ENCODE peak calls at places on chromosome 15, in six cellular contexts. A is astrocyte, B is neural progenitor cell, X is GM23248, Y is GM23338, C is DND-41. U is an unnamed sample.

GRCh38 chr15:63233667-63234419 is 43.6 kb upstream of the APH1B start:
- DNase-seq in A (peak; percentile 88), B (no peak), X (peak; percentile 85), Y (no peak), C (no peak), U (no peak)

GRCh38 chr15:63111481-63111880 is 10.2 kb upstream of the LACTB start:
- DNase-seq in A (no peak), B (no peak), X (no peak), Y (no peak), C (no peak), U (no peak)

GRCh38 chr15:31082771-31083393 is 18.6 kb downstream of the TRPM1 start:
- DNase-seq in A (no peak), B (no peak), X (no peak), Y (no peak), C (no peak), U (peak; percentile 73)

GRCh38 chr15:89129816-89130134 is 41.5 kb downstream of the ABHD2 start:
- DNase-seq in A (no peak), B (no peak), X (no peak), Y (no peak), C (no peak), U (no peak)

GRCh38 chr15:92109485-92109884 is 256.0 kb downstream of the SLCO3A1 start:
- DNase-seq in A (no peak), B (no peak), X (no peak), Y (no peak), C (peak; percentile 46), U (no peak)

GRCh38 chr15:87167055-87167454 is 1087.4 kb downstream of the AGBL1 start:
- DNase-seq in A (peak; percentile 61), B (no peak), X (no peak), Y (no peak), C (no peak), U (no peak)

GRCh38 chr15:38197553-38197952 is 55.1 kb upstream of the SPRED1 start:
- DNase-seq in A (no peak), B (no peak), X (no peak), Y (no peak), C (no peak), U (no peak)

GRCh38 chr15:63186065-63186464 is 3.3 kb upstream of the RAB8B start:
- DNase-seq in A (peak; percentile 45), B (no peak), X (peak; percentile 78), Y (no peak), C (no peak), U (no peak)

GRCh38 chr15:73386886-73387506 is 18.2 kb upstream of the HCN4 start:
- DNase-seq in A (no peak), B (no peak), X (no peak), Y (peak; percentile 55), C (no peak), U (no peak)

GRCh38 chr15:73631915-73632669 is 1.1 kb downstream of the NPTN start:
- DNase-seq in A (peak; percentile 71), B (peak; percentile 43), X (peak; percentile 69), Y (peak; percentile 52), C (peak; percentile 14), U (no peak)

GRCh38 chr15:86154705-86155104 is 75.0 kb downstream of the AGBL1 start:
- DNase-seq in A (no peak), B (no peak), X (no peak), Y (no peak), C (no peak), U (no peak)

GRCh38 chr15:80070840-80071239 is 11.4 kb downstream of the ZFAND6 start:
- DNase-seq in A (peak; percentile 19), B (no peak), X (peak; percentile 72), Y (no peak), C (no peak), U (no peak)

GRCh38 chr15:47811160-47811559 is 93.9 kb downstream of the SEMA6D start:
- DNase-seq in A (no peak), B (no peak), X (no peak), Y (no peak), C (no peak), U (no peak)

GRCh38 chr15:88586401-88587162 is 34.6 kb upstream of the AEN start:
- DNase-seq in A (peak; percentile 34), B (no peak), X (peak; percentile 25), Y (no peak), C (no peak), U (no peak)

GRCh38 chr15:75182187-75183131 is 19.2 kb upstream of the C15orf39 start:
- DNase-seq in A (peak; percentile 61), B (no peak), X (peak; percentile 44), Y (peak; percentile 54), C (no peak), U (no peak)

GRCh38 chr15:48962662-48963523 is 826 bp downstream of the SHC4 start:
- DNase-seq in A (no peak), B (peak; percentile 61), X (peak; percentile 83), Y (peak; percentile 67), C (no peak), U (no peak)

GRCh38 chr15:90829942-90830440 is 38.4 kb upstream of the FURIN start:
- DNase-seq in A (no peak), B (no peak), X (no peak), Y (no peak), C (no peak), U (no peak)

GRCh38 chr15:100253640-100254039 is 88.1 kb downstream of the ADAMTS17 start:
- DNase-seq in A (no peak), B (no peak), X (no peak), Y (no peak), C (no peak), U (no peak)

GRCh38 chr15:58568157-58568571 is 136.4 kb downstream of the LIPC start:
- DNase-seq in A (no peak), B (no peak), X (no peak), Y (no peak), C (no peak), U (peak; percentile 22)

GRCh38 chr15:90099072-90099867 is 3.0 kb downstream of the IDH2 start:
- DNase-seq in A (no peak), B (no peak), X (no peak), Y (peak; percentile 9), C (peak; percentile 65), U (peak; percentile 91)

GRCh38 chr15:95559875-95560394 is 770.6 kb upstream of the NR2F2 start:
- DNase-seq in A (peak; percentile 94), B (no peak), X (peak; percentile 94), Y (no peak), C (no peak), U (no peak)

GRCh38 chr15:31298707-31299172 is 27.9 kb upstream of the KLF13 start:
- DNase-seq in A (no peak), B (no peak), X (no peak), Y (no peak), C (peak; percentile 4), U (no peak)

GRCh38 chr15:76338555-76339301 is 2.2 kb downstream of the ISL2 start:
- DNase-seq in A (no peak), B (peak; percentile 23), X (no peak), Y (no peak), C (no peak), U (no peak)
- TF ChIP-seq EZH2 in A (no peak), B (peak; percentile 79), X (peak; percentile 70), Y (peak; percentile 75), C (no peak), U (no peak)

GRCh38 chr15:61256231-61256630 is 27.1 kb upstream of the RORA start:
- DNase-seq in A (no peak), B (no peak), X (no peak), Y (no peak), C (no peak), U (no peak)

GRCh38 chr15:61253186-61253585 is 24.1 kb upstream of the RORA start:
- DNase-seq in A (no peak), B (no peak), X (no peak), Y (no peak), C (no peak), U (no peak)

GRCh38 chr15:61250613-61251012 is 21.5 kb upstream of the RORA start:
- DNase-seq in A (no peak), B (no peak), X (no peak), Y (no peak), C (no peak), U (no peak)
- TF ChIP-seq EZH2 in A (no peak), B (no peak), X (no peak), Y (no peak), C (no peak), U (no peak)

GRCh38 chr15:94203321-94203720 is 28.0 kb upstream of the MCTP2 start:
- DNase-seq in A (no peak), B (no peak), X (no peak), Y (peak; percentile 6), C (no peak), U (no peak)

GRCh38 chr15:94206463-94207167 is 24.7 kb upstream of the MCTP2 start:
- DNase-seq in A (peak; percentile 61), B (no peak), X (peak; percentile 38), Y (no peak), C (peak; percentile 78), U (no peak)

GRCh38 chr15:94199725-94200124 is 31.6 kb upstream of the MCTP2 start:
- DNase-seq in A (no peak), B (no peak), X (no peak), Y (no peak), C (no peak), U (no peak)

DNA sequence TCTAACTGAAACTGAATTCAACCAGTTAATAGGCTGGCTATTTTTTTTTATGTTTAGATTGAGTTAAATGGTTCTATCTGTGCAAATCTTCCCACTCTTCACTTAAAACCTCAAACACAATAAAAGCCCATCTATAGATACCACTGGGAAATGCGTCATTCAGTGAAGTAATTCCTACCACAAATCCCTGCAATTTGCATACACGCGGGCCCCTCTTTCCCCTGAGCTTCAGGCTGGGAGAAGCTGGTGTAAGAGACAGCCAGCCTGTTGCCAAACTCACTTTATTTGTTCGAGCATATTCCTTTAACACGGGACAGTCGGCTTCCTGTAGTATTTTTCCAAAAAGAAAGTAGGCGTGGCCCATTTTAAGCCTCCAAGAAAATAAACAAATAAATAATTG is 26.0 kb upstream of the MCTP2 start:
- DNase-seq in A (peak; percentile 12), B (peak; percentile 5), X (no peak), Y (peak; percentile 7), C (peak; percentile 21), U (no peak)
- TF ChIP-seq EZH2 in A (no peak), B (no peak), X (no peak), Y (no peak), C (no peak), U (no peak)

DNA sequence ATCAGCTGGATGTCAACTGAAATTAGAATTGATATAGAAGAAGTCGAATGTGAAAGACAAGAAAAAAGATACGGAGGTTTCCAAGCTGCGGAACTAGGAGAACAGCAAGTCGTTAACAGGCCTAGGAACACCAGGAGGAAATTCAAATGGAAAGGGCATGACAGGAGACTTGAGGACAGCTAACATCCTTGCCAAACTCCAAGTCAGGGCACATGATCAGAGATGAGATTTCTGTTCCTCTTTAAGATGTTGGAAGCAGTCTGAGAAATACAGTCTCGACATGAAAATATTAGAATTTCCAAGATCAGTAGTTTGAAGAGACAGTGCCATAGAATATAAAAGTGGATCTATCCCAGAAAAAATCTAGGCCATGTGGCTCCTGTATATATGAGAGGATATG is 5.0 kb downstream of the MYO5A start:
- DNase-seq in A (no peak), B (no peak), X (peak; percentile 34), Y (peak; percentile 14), C (no peak), U (no peak)
- TF ChIP-seq EZH2 in A (no peak), B (no peak), X (no peak), Y (no peak), C (no peak), U (no peak)